ENCODE peak calls at places on chromosomes 6 and 20, in ten cellular contexts. Y is D721Med, X is PC-9, B is progenitor cell of endocrine pancreas, I is B cell, V is GM12865, L is choroid plexus epithelial cell, H is GM13976, S is GM20000, O is glutamatergic neuron. W is an unnamed sample.
A peak's percentile ranks its signal among the peaks of the same experiment; 100 is the strongest.

GRCh38 chr6:7325750-7326149 is 12.8 kb upstream of the SSR1 start:
- DNase-seq in S (no peak), Y (no peak), X (no peak), H (no peak), L (no peak), V (no peak), B (no peak), I (no peak), O (no peak), W (no peak)

GRCh38 chr6:65999288-65999791 is 292.3 kb upstream of the EYS start:
- DNase-seq in S (no peak), H (no peak), X (no peak), I (no peak), V (no peak), B (no peak), O (no peak), L (no peak), Y (no peak), W (no peak)

GRCh38 chr6:161918154-161918553 is 644.3 kb upstream of the AGPAT4 start:
- DNase-seq in Y (no peak), V (no peak), H (no peak), L (peak; percentile 57), X (no peak), S (no peak), I (no peak), O (no peak), B (no peak), W (no peak)

GRCh38 chr6:121201108-121201507 is 133.2 kb downstream of the TBC1D32 start:
- DNase-seq in V (no peak), L (peak; percentile 42), H (no peak), I (no peak), Y (no peak), X (peak; percentile 57), S (no peak), O (no peak), B (no peak), W (no peak)

GRCh38 chr6:126180585-126180984 is 159.3 kb upstream of the CENPW start:
- DNase-seq in X (peak; percentile 98), O (no peak), B (no peak), V (peak; percentile 28), Y (no peak), S (no peak), I (no peak), H (no peak), L (peak; percentile 83), W (peak; percentile 12)

GRCh38 chr6:165184192-165184979 is 125.0 kb downstream of the C6orf118 start:
- DNase-seq in S (no peak), I (no peak), Y (no peak), V (no peak), X (no peak), O (peak; percentile 26), L (no peak), B (no peak), H (no peak), W (no peak)

GRCh38 chr20:8646716-8647115 is 422.2 kb upstream of the PLCB4 start:
- DNase-seq in V (no peak), L (peak; percentile 70), B (no peak), S (no peak), I (no peak), O (no peak), Y (no peak), X (no peak), H (no peak), W (no peak)

GRCh38 chr20:37345339-37346231 is at the start of gene SRC:
- DNase-seq in Y (peak; percentile 77), I (peak; percentile 62), X (no peak), O (peak; percentile 83), S (peak; percentile 87), V (peak; percentile 78), H (peak; percentile 84), B (peak; percentile 64), L (peak; percentile 64), W (peak; percentile 84)

GRCh38 chr6:1016329-1017302 is 295.3 kb upstream of the FOXQ1 start:
- DNase-seq in B (no peak), O (no peak), X (no peak), H (no peak), I (no peak), Y (no peak), V (no peak), S (no peak), L (no peak), W (no peak)

GRCh38 chr6:100565439-100566104 is 100.9 kb upstream of the SIM1 start:
- DNase-seq in B (no peak), L (no peak), O (no peak), V (no peak), S (no peak), I (no peak), X (no peak), Y (no peak), H (no peak), W (no peak)

GRCh38 chr6:147132889-147133288 is 71.3 kb upstream of the STXBP5 start:
- DNase-seq in L (peak; percentile 60), Y (no peak), O (no peak), S (no peak), B (no peak), I (no peak), H (no peak), V (no peak), X (peak; percentile 61), W (no peak)

GRCh38 chr6:69863766-69864165 is 2.6 kb upstream of the COL19A1 start:
- DNase-seq in I (no peak), B (no peak), V (no peak), O (no peak), H (no peak), Y (no peak), X (no peak), S (no peak), L (no peak), W (no peak)

GRCh38 chr6:14456941-14457340 is 339.4 kb downstream of the CD83 start:
- DNase-seq in X (no peak), I (no peak), B (no peak), Y (no peak), S (no peak), H (no peak), O (no peak), L (no peak), V (no peak), W (no peak)

GRCh38 chr6:169234634-169235033 is 19.0 kb downstream of the THBS2 start:
- DNase-seq in H (no peak), L (no peak), X (no peak), Y (no peak), S (no peak), B (no peak), I (no peak), O (no peak), V (no peak), W (no peak)
- TF ChIP-seq CTCF in H (no peak), L (no peak), X (no peak), Y (no peak), S (no peak), B (no peak), I (no peak), O (no peak), V (no peak), W (no peak)

GRCh38 chr6:43286456-43286994 is 11.5 kb upstream of the SLC22A7 start:
- DNase-seq in S (no peak), H (no peak), I (no peak), O (no peak), Y (no peak), V (no peak), B (no peak), L (no peak), X (no peak), W (no peak)

GRCh38 chr6:43285415-43285814 is 12.6 kb upstream of the SLC22A7 start:
- DNase-seq in Y (no peak), X (no peak), B (no peak), O (no peak), L (no peak), V (no peak), I (no peak), S (no peak), H (no peak), W (no peak)

GRCh38 chr6:43287717-43288679 is 10.1 kb upstream of the SLC22A7 start:
- DNase-seq in S (no peak), B (no peak), H (no peak), L (no peak), I (no peak), V (no peak), O (no peak), X (no peak), Y (no peak), W (no peak)

GRCh38 chr6:43285832-43286231 is 12.2 kb upstream of the SLC22A7 start:
- DNase-seq in S (no peak), Y (no peak), X (no peak), L (no peak), I (no peak), H (no peak), O (no peak), V (no peak), B (no peak), W (no peak)

GRCh38 chr6:43286995-43287716 is 10.9 kb upstream of the SLC22A7 start:
- DNase-seq in O (no peak), B (no peak), I (no peak), S (no peak), X (no peak), H (no peak), V (no peak), L (no peak), Y (no peak), W (no peak)
- TF ChIP-seq CTCF in O (no peak), B (peak; percentile 46), I (no peak), S (no peak), X (no peak), H (no peak), V (no peak), L (peak; percentile 33), Y (peak; percentile 20), W (no peak)

DNA sequence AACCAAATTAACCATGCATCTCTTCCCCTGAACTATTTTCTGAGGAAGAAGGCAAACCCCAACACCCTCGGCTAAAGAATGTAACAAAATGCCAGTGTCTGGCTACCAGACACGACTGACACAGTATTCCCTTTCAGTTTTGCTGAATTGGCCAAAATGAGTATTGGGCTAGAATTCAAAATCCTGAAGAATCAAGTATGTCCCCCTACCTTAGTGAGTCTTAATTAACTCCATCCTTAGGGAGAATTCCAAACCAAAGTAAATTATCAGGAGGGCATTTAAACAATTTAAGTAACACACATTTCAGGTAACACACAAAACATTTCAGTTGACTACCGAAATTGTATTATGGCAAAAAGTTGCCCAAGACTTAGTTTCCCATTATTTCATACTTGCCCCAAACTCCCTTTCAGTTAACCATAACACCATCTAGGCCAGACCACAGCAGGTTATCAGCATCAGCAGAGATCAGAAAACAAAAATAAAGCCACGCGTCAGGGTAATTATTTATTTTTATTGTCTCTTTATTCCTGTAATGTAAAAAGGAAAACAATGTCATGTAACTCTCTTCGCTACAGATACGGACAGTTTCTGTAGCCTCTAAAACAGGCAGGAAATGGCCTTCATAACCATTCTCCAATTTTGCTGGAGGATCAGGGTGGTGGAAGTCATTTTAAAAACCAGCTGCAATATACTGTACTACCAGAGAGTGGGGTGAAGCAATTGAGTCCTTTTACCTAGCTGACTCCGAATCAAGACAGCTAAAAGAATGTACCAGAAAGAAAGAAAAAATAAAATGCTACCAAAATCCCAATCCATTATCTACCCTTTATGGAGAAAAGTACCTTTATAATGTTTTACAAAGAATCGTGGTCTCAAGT is 1.9 kb downstream of the SNX5 start:
- DNase-seq in B (no peak), L (peak; percentile 73), O (no peak), H (no peak), I (peak; percentile 45), Y (no peak), X (no peak), V (peak; percentile 72), S (peak; percentile 42), W (peak; percentile 45)
- TF ChIP-seq CTCF in B (peak; percentile 37), L (peak; percentile 40), O (no peak), H (no peak), I (peak; percentile 30), Y (no peak), X (no peak), V (no peak), S (no peak), W (peak; percentile 15)

GRCh38 chr20:672975-673604 is 2.5 kb downstream of the SCRT2 start:
- DNase-seq in L (no peak), S (no peak), H (no peak), X (peak; percentile 32), I (no peak), Y (no peak), V (no peak), B (no peak), O (peak; percentile 51), W (no peak)
- TF ChIP-seq CTCF in L (peak; percentile 47), S (no peak), H (no peak), X (peak; percentile 50), I (no peak), Y (peak; percentile 28), V (peak; percentile 17), B (peak; percentile 32), O (peak; percentile 61), W (peak; percentile 12)